ENCODE peak calls at places on chromosomes 2 and 18, in seven cellular contexts. Y is activated T-helper 1 cell treated with anti-CD3 and anti-CD28 coated beads, Interleukin-2, amount 50 U/mL, for 16 hours; G is Calu3; A is left cardiac atrium; R is T-helper 2 cell; C is NCI-H2081 treated with DMSO at 0.1 percent for 48 hours; P is activated CD8-positive, alpha-beta memory T cell treated with anti-CD3 and anti-CD28 coated beads for 48 hours. O is an unnamed sample.

GRCh38 chr2:205714058-205714776 is 31.9 kb downstream of the NRP2 start:
- DNase-seq in Y (no peak), G (no peak), A (no peak), R (no peak), C (no peak), P (no peak), O (no peak)

GRCh38 chr2:19124135-19124534 is 234.3 kb downstream of the OSR1 start:
- DNase-seq in Y (no peak), G (no peak), A (no peak), R (no peak), C (no peak), P (no peak), O (no peak)

GRCh38 chr18:67432806-67433205 is 83.7 kb downstream of the DSEL start:
- DNase-seq in Y (no peak), G (no peak), A (no peak), R (no peak), C (no peak), P (no peak), O (no peak)

GRCh38 chr2:216015722-216016464 is 2.5 kb upstream of the MREG start:
- DNase-seq in Y (no peak), G (no peak), A (no peak), R (peak; percentile 55), C (peak; percentile 27), P (no peak), O (no peak)

GRCh38 chr2:196435189-196435588 is 204.3 kb upstream of the CCDC150 start:
- DNase-seq in Y (no peak), G (no peak), A (no peak), R (no peak), C (no peak), P (no peak), O (no peak)

GRCh38 chr2:197125000-197125399 is 185.6 kb downstream of the ANKRD44 start:
- DNase-seq in Y (no peak), G (no peak), A (no peak), R (no peak), C (no peak), P (no peak), O (no peak)

GRCh38 chr2:74573747-74574562 is 19.4 kb downstream of the DOK1 start:
- DNase-seq in Y (no peak), G (no peak), A (no peak), R (no peak), C (no peak), P (no peak), O (no peak)

GRCh38 chr2:222733846-222734689 is 62.6 kb downstream of the MOGAT1 start:
- DNase-seq in Y (no peak), G (peak; percentile 61), A (peak; percentile 46), R (no peak), C (no peak), P (no peak), O (no peak)

GRCh38 chr2:120481446-120482194 is 135.7 kb downstream of the INHBB start:
- DNase-seq in Y (no peak), G (no peak), A (no peak), R (no peak), C (no peak), P (no peak), O (no peak)